ENCODE peak calls at places on chromosomes 13 and 19, in eight cellular contexts. J is WERI-Rb-1; V is endothelial cell; M is AG10803; A is NB4; H is CD4-positive, alpha-beta T cell; Q is IMR-90; B is CD8-positive, alpha-beta T cell. W is an unnamed sample.

GRCh38 chr19:54114340-54114826 is 1.1 kb downstream of the TFPT start:
- DNase-seq in B (peak), J (no peak), Q (peak), V (peak), A (peak), H (no peak), M (peak), W (no peak)

GRCh38 chr13:64057372-64058020 is 2641.8 kb upstream of the PCDH20 start:
- DNase-seq in M (no peak), A (no peak), H (no peak), B (no peak), V (no peak), Q (no peak), J (no peak), W (no peak)

GRCh38 chr13:111875922-111876321 is 191.0 kb upstream of the SOX1 start:
- DNase-seq in H (no peak), Q (no peak), A (no peak), M (no peak), B (no peak), V (no peak), J (no peak), W (no peak)

GRCh38 chr19:13095934-13096890 is 6.4 kb downstream of the LYL1 start:
- DNase-seq in V (peak), M (no peak), H (no peak), J (peak), A (peak), Q (no peak), B (no peak), W (peak)

GRCh38 chr13:112144616-112145220 is 77.8 kb downstream of the SOX1 start:
- DNase-seq in Q (no peak), B (no peak), H (no peak), V (no peak), J (peak), A (no peak), M (no peak), W (no peak)

GRCh38 chr19:43432866-43433673 is 18.4 kb downstream of the TEX101 start:
- DNase-seq in V (peak), H (peak), Q (peak), J (peak), A (peak), B (peak), M (peak), W (peak)

GRCh38 chr13:26656919-26657318 is 99.4 kb downstream of the WASF3 start:
- DNase-seq in J (no peak), A (peak), B (no peak), V (no peak), M (peak), H (no peak), Q (peak), W (no peak)

GRCh38 chr19:33960566-33960965 is 163.9 kb downstream of the KCTD15 start:
- DNase-seq in B (no peak), M (no peak), H (no peak), A (no peak), Q (no peak), V (no peak), J (no peak), W (no peak)

GRCh38 chr19:40599331-40600085 is 1.7 kb upstream of the LTBP4 start:
- DNase-seq in Q (no peak), J (no peak), V (no peak), B (no peak), M (no peak), H (no peak), A (no peak), W (no peak)

GRCh38 chr19:29672319-29672932 is 7.2 kb downstream of the PLEKHF1 start:
- DNase-seq in M (no peak), J (no peak), H (no peak), V (no peak), Q (no peak), B (no peak), A (no peak), W (no peak)

GRCh38 chr13:76570485-76570884 is 315.7 kb downstream of the KCTD12 start:
- DNase-seq in Q (no peak), J (no peak), A (no peak), M (no peak), H (no peak), B (no peak), V (no peak), W (no peak)

GRCh38 chr13:108851660-108852059 is 222.2 kb downstream of the MYO16 start:
- DNase-seq in Q (no peak), V (no peak), H (no peak), J (no peak), M (no peak), B (no peak), A (no peak), W (no peak)

GRCh38 chr13:112959206-112959605 is 9.8 kb upstream of the MCF2L start:
- DNase-seq in B (no peak), Q (no peak), A (no peak), M (no peak), V (no peak), H (no peak), J (no peak), W (no peak)

GRCh38 chr13:99264053-99264452 is 5.9 kb upstream of the GPR18 start:
- DNase-seq in A (peak), J (no peak), H (no peak), Q (no peak), B (no peak), M (no peak), V (no peak), W (no peak)

GRCh38 chr13:90055121-90055520 is 1292.4 kb upstream of the MIR17HG start:
- DNase-seq in A (no peak), Q (no peak), H (no peak), B (no peak), V (no peak), M (no peak), J (no peak), W (no peak)

GRCh38 chr19:16268676-16269319 is 55.8 kb upstream of the KLF2 start:
- DNase-seq in Q (no peak), J (no peak), B (peak), V (no peak), M (no peak), H (peak), A (no peak), W (no peak)

GRCh38 chr13:113939129-113939904 is 34.6 kb downstream of the C13orf46 start:
- DNase-seq in A (no peak), B (no peak), M (no peak), V (no peak), H (no peak), Q (no peak), J (no peak), W (no peak)

GRCh38 chr19:35468637-35469036 is 20.6 kb downstream of the FFAR2 start:
- DNase-seq in V (peak), H (peak), B (peak), M (peak), J (peak), Q (no peak), A (peak), W (no peak)
- TF ChIP-seq CTCF in V (no peak), H (peak), B (peak), M (peak), J (peak), Q (peak), A (peak), W (peak)

DNA sequence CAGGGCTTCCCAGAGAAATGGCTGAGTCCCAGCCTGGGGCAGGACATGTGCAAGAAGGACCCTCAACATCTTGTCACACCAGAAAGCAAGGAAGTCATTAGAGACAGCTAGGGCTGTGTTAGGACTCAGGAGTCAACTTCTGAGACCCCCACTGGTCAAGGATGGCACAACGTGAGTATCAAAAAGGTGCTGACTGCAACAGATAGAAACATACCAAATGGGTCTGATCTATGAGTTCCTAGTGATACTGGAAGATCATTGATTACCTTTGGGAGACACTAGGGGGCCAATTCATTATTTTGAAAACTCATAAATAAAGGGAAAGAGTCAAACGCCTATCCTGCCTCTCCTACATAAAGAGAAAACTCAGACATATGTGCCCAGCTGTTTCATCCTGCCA is 73.5 kb upstream of the GJB6 start:
- DNase-seq in M (no peak), B (no peak), H (no peak), V (no peak), A (no peak), J (no peak), Q (no peak), W (no peak)
- TF ChIP-seq CTCF in M (no peak), B (no peak), H (no peak), V (no peak), A (no peak), J (no peak), Q (no peak), W (no peak)

GRCh38 chr13:21233086-21233485 is 56.6 kb downstream of the MRPL57 start:
- DNase-seq in B (no peak), H (no peak), M (no peak), Q (no peak), V (no peak), J (no peak), A (no peak), W (no peak)

GRCh38 chr13:21231426-21231945 is 55.0 kb downstream of the MRPL57 start:
- DNase-seq in Q (no peak), B (no peak), M (no peak), J (no peak), A (no peak), V (no peak), H (no peak), W (no peak)

GRCh38 chr13:21232196-21232595 is 55.7 kb downstream of the MRPL57 start:
- DNase-seq in H (no peak), J (no peak), A (peak), B (no peak), V (no peak), M (peak), Q (peak), W (no peak)

GRCh38 chr13:21234537-21234936 is 58.1 kb downstream of the MRPL57 start:
- DNase-seq in H (no peak), M (peak), A (no peak), Q (no peak), B (no peak), V (no peak), J (peak), W (no peak)

GRCh38 chr13:21232599-21232998 is 56.1 kb downstream of the MRPL57 start:
- DNase-seq in A (no peak), H (no peak), M (no peak), B (no peak), V (no peak), Q (no peak), J (no peak), W (no peak)
- TF ChIP-seq CTCF in A (no peak), H (no peak), M (no peak), B (no peak), V (no peak), Q (no peak), J (no peak), W (no peak)

GRCh38 chr19:11405846-11406643 is 13.1 kb downstream of the RGL3 start:
- DNase-seq in V (peak), J (no peak), M (no peak), B (peak), A (no peak), H (no peak), Q (no peak), W (no peak)
- TF ChIP-seq CTCF in V (no peak), J (no peak), M (peak), B (no peak), A (no peak), H (no peak), Q (no peak), W (no peak)

GRCh38 chr13:86464193-86464592 is 665.0 kb upstream of the SLITRK6 start:
- DNase-seq in J (no peak), Q (no peak), V (no peak), M (no peak), B (no peak), H (no peak), A (peak), W (no peak)
- TF ChIP-seq CTCF in J (peak), Q (no peak), V (no peak), M (no peak), B (no peak), H (no peak), A (no peak), W (no peak)

DNA sequence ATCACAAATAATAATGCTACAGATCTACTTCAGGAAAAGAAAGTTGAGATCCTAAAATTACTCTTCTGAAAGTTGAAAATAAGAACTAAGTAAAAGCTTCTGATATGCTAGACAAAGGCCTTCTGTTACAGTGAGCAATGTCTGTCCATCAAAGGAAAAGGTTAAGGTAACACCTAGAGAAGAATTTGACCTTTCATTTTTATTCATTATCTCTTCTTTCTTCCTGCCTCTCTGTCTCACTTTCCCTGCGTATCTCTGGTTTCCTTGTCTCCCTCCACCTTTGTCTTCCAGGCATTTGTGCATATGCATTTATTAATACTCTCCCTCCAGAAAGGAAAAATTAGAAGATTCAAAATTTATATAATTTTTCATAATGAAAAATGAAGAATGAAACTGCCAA is 49.0 kb downstream of the ZAR1L start:
- DNase-seq in V (no peak), J (no peak), M (no peak), H (no peak), B (no peak), A (no peak), Q (no peak), W (no peak)
- TF ChIP-seq CTCF in V (no peak), J (no peak), M (no peak), H (no peak), B (no peak), A (no peak), Q (no peak), W (no peak)

DNA sequence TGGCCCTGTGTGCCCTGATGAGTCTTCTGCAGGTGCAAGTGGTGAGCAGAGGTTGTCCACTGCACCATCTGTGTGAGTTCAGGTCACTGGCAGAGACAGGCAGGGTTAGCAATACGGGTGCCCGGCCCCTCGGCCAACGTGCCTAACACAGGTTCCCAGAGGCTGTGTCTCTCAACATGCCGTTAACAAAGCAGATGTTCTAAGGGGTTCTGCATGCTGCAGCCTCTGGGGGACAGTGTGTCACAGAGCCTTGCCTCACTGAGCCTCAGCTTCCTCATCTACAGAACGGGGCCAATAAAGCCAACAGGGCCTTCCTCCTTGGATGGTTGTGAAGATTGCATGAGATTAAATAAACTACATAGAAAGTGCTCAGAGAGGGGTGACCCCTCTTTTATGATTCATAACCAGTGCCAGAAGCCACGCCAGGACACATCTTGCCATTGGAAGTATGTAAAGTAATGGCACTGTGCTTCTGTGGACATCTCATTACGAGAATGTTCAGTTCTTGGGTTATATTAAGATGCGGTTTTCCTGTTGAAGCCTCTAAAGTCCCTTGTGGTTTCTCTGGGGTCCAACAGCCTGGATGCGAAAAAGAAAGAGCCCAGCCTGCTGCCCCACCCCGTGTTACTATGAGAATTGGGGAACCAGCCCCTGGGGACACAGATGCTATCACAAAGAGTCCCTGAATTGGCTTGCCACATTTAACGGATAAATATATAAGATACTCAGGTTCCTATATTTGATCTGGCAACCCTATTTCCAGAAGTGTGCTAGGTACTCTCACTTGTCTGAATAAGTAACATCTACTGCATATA is 11.2 kb upstream of the ARHGEF18 start:
- DNase-seq in B (no peak), V (no peak), Q (no peak), H (no peak), M (no peak), A (peak), J (no peak), W (no peak)
- TF ChIP-seq CTCF in B (no peak), V (no peak), Q (no peak), H (no peak), M (no peak), A (peak), J (no peak), W (no peak)

DNA sequence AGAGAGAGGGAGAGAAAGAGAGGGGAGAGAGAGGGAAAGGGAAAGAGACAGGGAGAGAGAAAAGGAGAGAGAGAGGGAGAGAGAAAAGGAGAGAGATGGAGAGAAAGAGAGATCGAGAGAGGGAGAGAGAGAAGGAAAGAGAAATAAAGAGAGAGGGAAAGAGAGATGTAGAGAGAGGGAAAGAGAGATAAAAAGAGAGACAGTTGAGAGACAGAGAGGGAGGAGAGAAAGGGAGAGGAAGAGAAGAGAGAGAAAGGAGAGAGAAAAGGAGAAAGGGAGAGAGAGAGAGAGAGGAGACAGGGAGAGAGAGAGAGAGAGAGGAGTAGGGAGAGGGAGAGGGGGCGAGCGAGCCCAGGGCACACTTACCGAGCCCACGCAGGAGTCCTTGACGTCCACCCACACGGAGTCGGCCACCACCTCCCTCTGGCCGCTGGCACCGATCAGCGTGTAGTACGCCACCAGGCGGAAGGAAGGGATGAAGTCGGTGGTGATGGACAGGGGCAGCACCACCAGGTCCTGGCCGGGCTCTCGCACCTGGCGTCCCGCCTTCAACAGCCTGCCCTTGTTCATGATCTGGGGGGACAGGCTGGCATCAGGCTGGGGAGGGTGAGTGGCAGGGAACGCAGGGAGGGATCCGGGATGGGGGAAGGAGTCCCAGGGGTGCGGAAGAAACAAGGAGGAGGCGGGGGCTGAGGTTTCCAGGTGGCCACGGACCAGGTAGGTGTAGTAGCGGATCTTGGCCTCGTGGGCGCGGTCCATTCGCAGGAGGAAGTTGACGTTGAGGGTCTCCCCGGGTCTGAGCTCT is 10.0 kb downstream of the C3 start:
- DNase-seq in V (no peak), H (no peak), M (no peak), B (no peak), A (no peak), J (peak), Q (no peak), W (no peak)
- TF ChIP-seq CTCF in V (no peak), H (no peak), M (no peak), B (no peak), A (no peak), J (peak), Q (no peak), W (peak)

GRCh38 chr13:36453518-36453917 is 21.2 kb downstream of the CCNA1 start:
- DNase-seq in M (peak), H (no peak), B (no peak), Q (peak), J (no peak), V (no peak), A (peak), W (no peak)
- TF ChIP-seq CTCF in M (peak), H (no peak), B (no peak), Q (peak), J (peak), V (no peak), A (peak), W (peak)

W was measured in progenitor cell of endocrine pancreas.